ENCODE peak calls at places on chromosomes 11 and 22, in nine cellular contexts. Z, X, U, T, D, S, E, F and P are unnamed samples.
A peak's percentile ranks its signal among the peaks of the same experiment; 100 is the strongest.

GRCh38 chr22:37627545-37627944 is 11.9 kb upstream of the SH3BP1 start:
- DNase-seq in S (peak; percentile 39), F (no peak), Z (no peak), D (no peak), T (peak; percentile 45), E (no peak), U (no peak), X (no peak), P (no peak)

GRCh38 chr11:22822204-22822603 is 7.4 kb downstream of the SVIP start:
- DNase-seq in D (no peak), E (no peak), F (no peak), Z (no peak), U (no peak), S (no peak), X (no peak), T (no peak), P (no peak)

GRCh38 chr11:95950905-95951304 is 27.0 kb upstream of the MTMR2 start:
- DNase-seq in E (no peak), U (no peak), F (no peak), Z (no peak), X (no peak), S (no peak), T (no peak), D (no peak), P (no peak)

GRCh38 chr11:114989536-114989935 is 311.2 kb downstream of the NXPE2 start:
- DNase-seq in S (no peak), E (no peak), Z (no peak), U (no peak), D (no peak), X (no peak), T (no peak), F (no peak), P (no peak)

GRCh38 chr11:33699515-33700424 is 856 bp downstream of the C11orf91 start:
- DNase-seq in S (no peak), F (no peak), E (peak; percentile 26), X (no peak), Z (no peak), U (peak; percentile 59), D (no peak), T (no peak), P (no peak)

GRCh38 chr22:40261783-40262182 is 84.1 kb downstream of the TNRC6B start:
- DNase-seq in D (no peak), X (no peak), F (no peak), Z (no peak), E (no peak), S (no peak), T (no peak), U (no peak), P (no peak)

GRCh38 chr11:10638285-10638684 is 55.3 kb downstream of the IRAG1 start:
- DNase-seq in E (no peak), U (no peak), S (no peak), T (no peak), Z (no peak), D (no peak), F (no peak), X (no peak), P (no peak)

GRCh38 chr22:38938221-38938620 is 19.2 kb upstream of the APOBEC3A start:
- DNase-seq in E (no peak), S (no peak), D (no peak), X (no peak), F (no peak), T (no peak), Z (no peak), U (no peak), P (no peak)

GRCh38 chr11:101034076-101034475 is 95.5 kb downstream of the PGR start:
- DNase-seq in Z (peak; percentile 24), E (no peak), S (no peak), T (no peak), F (peak; percentile 39), D (no peak), U (peak; percentile 45), X (no peak), P (peak; percentile 67)

GRCh38 chr22:44522526-44523170 is 24.6 kb upstream of the RTL6 start:
- DNase-seq in T (no peak), Z (no peak), D (no peak), S (no peak), U (no peak), F (peak; percentile 16), X (no peak), E (no peak), P (peak; percentile 43)

GRCh38 chr11:7670631-7671030 is 2.7 kb downstream of the CYB5R2 start:
- DNase-seq in S (no peak), D (no peak), E (no peak), U (no peak), F (no peak), X (no peak), T (no peak), Z (no peak), P (no peak)

GRCh38 chr11:119368121-119369034 is 13.1 kb downstream of the USP2 start:
- DNase-seq in T (no peak), E (no peak), Z (peak; percentile 81), D (peak; percentile 71), F (no peak), U (peak; percentile 83), S (no peak), X (no peak), P (no peak)

GRCh38 chr22:46688949-46689348 is 49.1 kb downstream of the CERK start:
- DNase-seq in S (no peak), E (no peak), U (peak; percentile 74), F (no peak), X (no peak), D (no peak), Z (no peak), T (no peak), P (no peak)

GRCh38 chr11:2213384-2213842 is 41.8 kb upstream of the TH start:
- DNase-seq in E (peak; percentile 6), T (no peak), D (no peak), Z (no peak), F (peak; percentile 33), U (no peak), S (no peak), X (no peak), P (peak; percentile 58)

GRCh38 chr11:46725338-46726205 is 6.6 kb downstream of the F2 start:
- DNase-seq in F (no peak), D (no peak), U (no peak), S (no peak), T (no peak), E (no peak), Z (no peak), X (no peak), P (no peak)

GRCh38 chr22:28670691-28671261 is 8.9 kb downstream of the TTC28 start:
- DNase-seq in T (no peak), E (no peak), D (no peak), S (no peak), Z (no peak), X (no peak), F (no peak), U (no peak), P (no peak)

GRCh38 chr11:84819561-84819960 is 807.6 kb downstream of the DLG2 start:
- DNase-seq in U (no peak), E (no peak), X (no peak), S (no peak), Z (no peak), F (no peak), D (no peak), T (no peak), P (no peak)

GRCh38 chr22:35299217-35299716 is 427 bp upstream of the TOM1 start:
- DNase-seq in T (no peak), S (no peak), X (no peak), F (no peak), E (no peak), Z (no peak), U (no peak), D (no peak), P (no peak)

GRCh38 chr11:61751384-61751783 is 1.1 kb upstream of the MYRF start:
- DNase-seq in F (no peak), T (no peak), D (no peak), E (no peak), U (no peak), X (no peak), Z (no peak), S (no peak), P (no peak)